ENCODE peak calls at places on chromosomes 12 and 14, in ten cellular contexts. O is astrocyte of the cerebellum, J is glutamatergic neuron, Q is C1 segment of cervical spinal cord, Z is aorta, N is small intestine, W is LoVo, S is ureter, E is T-helper 1 cell, P is NCI-H1694. A is an unnamed sample.

GRCh38 chr12:111369496-111370220 is 763 bp upstream of the PHETA1 start:
- DNase-seq in O (no peak), J (no peak), Q (no peak), Z (no peak), N (no peak), W (no peak), S (no peak), E (no peak), P (no peak), A (no peak)

GRCh38 chr14:61433169-61433568 is 111.8 kb downstream of the PRKCH start:
- DNase-seq in O (no peak), J (no peak), Q (no peak), Z (no peak), N (no peak), W (no peak), S (no peak), E (no peak), P (no peak), A (no peak)

GRCh38 chr12:24880732-24881131 is 68.2 kb downstream of the BCAT1 start:
- DNase-seq in O (no peak), J (no peak), Q (no peak), Z (no peak), N (no peak), W (no peak), S (no peak), E (no peak), P (no peak), A (no peak)

GRCh38 chr14:68008491-68008890 is 188.9 kb downstream of the RAD51B start:
- DNase-seq in O (no peak), J (no peak), Q (no peak), Z (no peak), N (no peak), W (no peak), S (no peak), E (no peak), P (no peak), A (no peak)

GRCh38 chr14:90760591-90761316 is 55.5 kb downstream of the TTC7B start:
- DNase-seq in O (peak; percentile 4), J (no peak), Q (no peak), Z (no peak), N (peak; percentile 43), W (peak; percentile 22), S (no peak), E (no peak), P (peak; percentile 75), A (peak; percentile 24)

GRCh38 chr12:57898308-57898970 is 42.9 kb upstream of the ATP23 start:
- DNase-seq in O (no peak), J (no peak), Q (no peak), Z (no peak), N (no peak), W (no peak), S (no peak), E (no peak), P (peak; percentile 16), A (no peak)

GRCh38 chr14:65072937-65073336 is 29.4 kb downstream of the MAX start:
- DNase-seq in O (no peak), J (no peak), Q (no peak), Z (no peak), N (peak; percentile 74), W (no peak), S (no peak), E (no peak), P (no peak), A (no peak)

GRCh38 chr12:9651265-9651729 is 18.2 kb upstream of the CLEC2D start:
- DNase-seq in O (peak; percentile 38), J (no peak), Q (no peak), Z (no peak), N (no peak), W (no peak), S (no peak), E (no peak), P (no peak), A (no peak)

GRCh38 chr14:64937821-64938193 is 4.7 kb downstream of the GPX2 start:
- DNase-seq in O (no peak), J (no peak), Q (no peak), Z (no peak), N (no peak), W (no peak), S (no peak), E (no peak), P (no peak), A (no peak)

GRCh38 chr14:101774814-101775213 is 13.3 kb downstream of the PPP2R5C start:
- DNase-seq in O (no peak), J (no peak), Q (no peak), Z (no peak), N (no peak), W (no peak), S (no peak), E (no peak), P (peak; percentile 73), A (peak; percentile 70)

GRCh38 chr14:93115920-93116675 is at the start of gene ITPK1:
- DNase-seq in O (no peak), J (peak; percentile 63), Q (no peak), Z (peak; percentile 74), N (peak; percentile 67), W (peak; percentile 70), S (peak; percentile 60), E (peak; percentile 41), P (no peak), A (no peak)

GRCh38 chr12:128510527-128510926 is 243.6 kb downstream of the TMEM132C start:
- DNase-seq in O (no peak), J (no peak), Q (no peak), Z (no peak), N (no peak), W (no peak), S (no peak), E (no peak), P (no peak), A (no peak)

GRCh38 chr12:5589055-5589454 is 157.1 kb downstream of the NTF3 start:
- DNase-seq in O (no peak), J (no peak), Q (no peak), Z (no peak), N (no peak), W (no peak), S (no peak), E (no peak), P (no peak), A (no peak)

GRCh38 chr12:112116232-112117060 is 7.9 kb upstream of the NAA25 start:
- DNase-seq in O (peak; percentile 53), J (peak; percentile 74), Q (peak; percentile 48), Z (peak; percentile 77), N (peak; percentile 78), W (no peak), S (peak; percentile 33), E (no peak), P (no peak), A (peak; percentile 57)

GRCh38 chr12:70049596-70050360 is 193.5 kb upstream of the CNOT2 start:
- DNase-seq in O (no peak), J (no peak), Q (no peak), Z (no peak), N (peak; percentile 90), W (peak; percentile 72), S (peak; percentile 58), E (no peak), P (no peak), A (no peak)

GRCh38 chr14:35740215-35740614 is 68.9 kb downstream of the RALGAPA1 start:
- DNase-seq in O (no peak), J (no peak), Q (no peak), Z (no peak), N (no peak), W (no peak), S (no peak), E (no peak), P (no peak), A (no peak)

GRCh38 chr12:50597200-50598195 is 92.7 kb downstream of the DIP2B start:
- DNase-seq in O (no peak), J (no peak), Q (no peak), Z (no peak), N (no peak), W (no peak), S (no peak), E (no peak), P (no peak), A (no peak)

GRCh38 chr12:12441891-12442461 is 85.1 kb downstream of the BORCS5 start:
- DNase-seq in O (no peak), J (no peak), Q (no peak), Z (no peak), N (peak; percentile 47), W (no peak), S (no peak), E (peak; percentile 42), P (no peak), A (no peak)

GRCh38 chr14:105882626-105883025 is 356.2 kb downstream of the TMEM121 start:
- DNase-seq in O (no peak), J (peak; percentile 2), Q (no peak), Z (peak; percentile 42), N (no peak), W (no peak), S (no peak), E (peak; percentile 5), P (no peak), A (no peak)

GRCh38 chr12:24952389-24952788 is 3.5 kb upstream of the BCAT1 start:
- DNase-seq in O (no peak), J (no peak), Q (no peak), Z (no peak), N (no peak), W (no peak), S (no peak), E (no peak), P (no peak), A (no peak)

GRCh38 chr12:113039911-113040425 is 16.6 kb upstream of the DTX1 start:
- DNase-seq in O (no peak), J (no peak), Q (no peak), Z (no peak), N (no peak), W (no peak), S (no peak), E (no peak), P (no peak), A (no peak)

GRCh38 chr14:27390130-27390529 is 792.3 kb upstream of the NOVA1 start:
- DNase-seq in O (no peak), J (no peak), Q (no peak), Z (no peak), N (no peak), W (no peak), S (no peak), E (no peak), P (no peak), A (no peak)

GRCh38 chr12:124527861-124528561 is 39.4 kb downstream of the NCOR2 start:
- DNase-seq in O (no peak), J (peak; percentile 82), Q (no peak), Z (no peak), N (no peak), W (no peak), S (no peak), E (no peak), P (peak; percentile 74), A (no peak)

GRCh38 chr14:87217023-87217422 is 776.0 kb downstream of the GALC start:
- DNase-seq in O (no peak), J (no peak), Q (no peak), Z (no peak), N (no peak), W (no peak), S (no peak), E (no peak), P (no peak), A (no peak)

GRCh38 chr12:123063535-123063934 is 83.1 kb downstream of the ARL6IP4 start:
- DNase-seq in O (no peak), J (peak; percentile 62), Q (no peak), Z (no peak), N (no peak), W (no peak), S (no peak), E (no peak), P (peak; percentile 59), A (no peak)

GRCh38 chr12:109586385-109587296 is 13.0 kb downstream of the MVK start:
- DNase-seq in O (no peak), J (no peak), Q (no peak), Z (no peak), N (peak; percentile 57), W (no peak), S (no peak), E (no peak), P (no peak), A (no peak)

GRCh38 chr12:110314308-110314707 is 33.3 kb downstream of the ATP2A2 start:
- DNase-seq in O (no peak), J (no peak), Q (no peak), Z (no peak), N (peak; percentile 25), W (peak; percentile 27), S (no peak), E (no peak), P (no peak), A (no peak)

GRCh38 chr14:25014440-25014839 is 35.5 kb downstream of the STXBP6 start:
- DNase-seq in O (no peak), J (no peak), Q (no peak), Z (no peak), N (peak; percentile 91), W (no peak), S (no peak), E (no peak), P (no peak), A (no peak)